ENCODE peak calls at places on chromosome 4, in six cellular contexts. U is left ventricle myocardium inferior; O is CD8-positive, alpha-beta memory T cell; B is heart left ventricle; K is HCT116; I is heart right ventricle. L is an unnamed sample.

GRCh38 chr4:165204462-165204830 is 2.9 kb upstream of the KLHL2 start:
- DNase-seq in U (no peak), O (no peak), B (no peak), K (no peak), I (no peak), L (peak)

GRCh38 chr4:158282252-158282651 is 72.0 kb downstream of the TMEM144 start:
- DNase-seq in U (no peak), O (no peak), B (no peak), K (peak), I (no peak), L (peak)

GRCh38 chr4:113355550-113356371 is 306.3 kb downstream of the ANK2 start:
- DNase-seq in U (peak), O (peak), B (peak), K (peak), I (peak), L (peak)

GRCh38 chr4:166021617-166022016 is 148.6 kb downstream of the TLL1 start:
- DNase-seq in U (no peak), O (no peak), B (no peak), K (no peak), I (no peak), L (no peak)

GRCh38 chr4:95092762-95093161 is 335.0 kb downstream of the BMPR1B start:
- DNase-seq in U (no peak), O (no peak), B (no peak), K (no peak), I (no peak), L (no peak)

GRCh38 chr4:19835429-19835828 is 416.3 kb upstream of the SLIT2 start:
- DNase-seq in U (no peak), O (no peak), B (no peak), K (no peak), I (no peak), L (no peak)

GRCh38 chr4:168535689-168536088 is 38.8 kb downstream of the PALLD start:
- DNase-seq in U (no peak), O (no peak), B (no peak), K (no peak), I (no peak), L (no peak)

GRCh38 chr4:46442963-46443362 is 53.0 kb upstream of the GABRA2 start:
- DNase-seq in U (no peak), O (no peak), B (no peak), K (no peak), I (no peak), L (peak)

GRCh38 chr4:164438321-164438720 is 315.6 kb upstream of the SMIM31 start:
- DNase-seq in U (no peak), O (no peak), B (no peak), K (no peak), I (no peak), L (peak)

L was measured in H4.